ENCODE peak calls at places on chromosomes 3 and 15, in eight cellular contexts. One of them, this sample, is unnamed.

GRCh38 chr3:100189444-100189964 is 71.3 kb upstream of the TBC1D23 start:
- DNase-seq in WERI-Rb-1: no peak
- DNase-seq in H9: no peak
- DNase-seq in astrocyte: peak
- DNase-seq in body of pancreas: no peak
- DNase-seq in spleen: no peak
- DNase-seq in lower lobe of right lung: no peak
- DNase-seq in GM12865: no peak
- DNase-seq in this sample: no peak

GRCh38 chr3:46477145-46477544 is 12.4 kb upstream of the LTF start:
- DNase-seq in lower lobe of right lung: no peak
- DNase-seq in H9: peak
- DNase-seq in WERI-Rb-1: no peak
- DNase-seq in GM12865: no peak
- DNase-seq in spleen: no peak
- DNase-seq in astrocyte: no peak
- DNase-seq in body of pancreas: no peak
- DNase-seq in this sample: no peak

GRCh38 chr3:149575213-149575961 is 82.4 kb downstream of the WWTR1 start:
- DNase-seq in spleen: no peak
- DNase-seq in body of pancreas: no peak
- DNase-seq in lower lobe of right lung: no peak
- DNase-seq in GM12865: peak
- DNase-seq in astrocyte: peak
- DNase-seq in WERI-Rb-1: no peak
- DNase-seq in H9: no peak
- DNase-seq in this sample: no peak

GRCh38 chr15:80070840-80071239 is 11.4 kb downstream of the ZFAND6 start:
- DNase-seq in astrocyte: peak
- DNase-seq in WERI-Rb-1: no peak
- DNase-seq in spleen: no peak
- DNase-seq in H9: no peak
- DNase-seq in body of pancreas: no peak
- DNase-seq in GM12865: no peak
- DNase-seq in lower lobe of right lung: no peak
- DNase-seq in this sample: no peak

GRCh38 chr3:107892960-107893359 is 197.9 kb downstream of the CD47 start:
- DNase-seq in lower lobe of right lung: no peak
- DNase-seq in spleen: no peak
- DNase-seq in GM12865: no peak
- DNase-seq in WERI-Rb-1: no peak
- DNase-seq in body of pancreas: no peak
- DNase-seq in H9: no peak
- DNase-seq in astrocyte: no peak
- DNase-seq in this sample: no peak

GRCh38 chr15:97235285-97235985 is 725.1 kb upstream of the ARRDC4 start:
- DNase-seq in astrocyte: peak
- DNase-seq in GM12865: peak
- DNase-seq in lower lobe of right lung: no peak
- DNase-seq in body of pancreas: peak
- DNase-seq in H9: peak
- DNase-seq in spleen: no peak
- DNase-seq in WERI-Rb-1: peak
- DNase-seq in this sample: no peak

GRCh38 chr3:190566043-190566933 is 52.4 kb downstream of the IL1RAP start:
- DNase-seq in astrocyte: peak
- DNase-seq in body of pancreas: peak
- DNase-seq in WERI-Rb-1: peak
- DNase-seq in spleen: peak
- DNase-seq in GM12865: peak
- DNase-seq in lower lobe of right lung: peak
- DNase-seq in H9: no peak
- DNase-seq in this sample: peak

GRCh38 chr3:118354556-118354955 is 680.1 kb downstream of the IGSF11 start:
- DNase-seq in body of pancreas: no peak
- DNase-seq in astrocyte: no peak
- DNase-seq in H9: no peak
- DNase-seq in spleen: no peak
- DNase-seq in GM12865: no peak
- DNase-seq in lower lobe of right lung: no peak
- DNase-seq in WERI-Rb-1: no peak
- DNase-seq in this sample: no peak

GRCh38 chr3:15427182-15427880 is at the start of the genes EAF1 and METTL6:
- DNase-seq in astrocyte: peak
- DNase-seq in lower lobe of right lung: peak
- DNase-seq in spleen: peak
- DNase-seq in WERI-Rb-1: peak
- DNase-seq in GM12865: peak
- DNase-seq in body of pancreas: peak
- DNase-seq in H9: peak
- DNase-seq in this sample: peak

GRCh38 chr15:31977812-31978662 is 52.3 kb upstream of the CHRNA7 start:
- DNase-seq in spleen: peak
- DNase-seq in body of pancreas: peak
- DNase-seq in H9: peak
- DNase-seq in GM12865: peak
- DNase-seq in lower lobe of right lung: no peak
- DNase-seq in WERI-Rb-1: peak
- DNase-seq in astrocyte: no peak
- DNase-seq in this sample: peak

GRCh38 chr15:70355275-70355795 is 257.6 kb upstream of the TLE3 start:
- DNase-seq in WERI-Rb-1: no peak
- DNase-seq in body of pancreas: no peak
- DNase-seq in lower lobe of right lung: no peak
- DNase-seq in GM12865: peak
- DNase-seq in H9: no peak
- DNase-seq in astrocyte: no peak
- DNase-seq in spleen: no peak
- DNase-seq in this sample: no peak

GRCh38 chr3:171981271-171981605 is 58.1 kb upstream of the FNDC3B start:
- DNase-seq in body of pancreas: no peak
- DNase-seq in H9: no peak
- DNase-seq in astrocyte: no peak
- DNase-seq in spleen: no peak
- DNase-seq in lower lobe of right lung: no peak
- DNase-seq in WERI-Rb-1: no peak
- DNase-seq in GM12865: no peak
- DNase-seq in this sample: no peak

GRCh38 chr3:190585771-190586630 is 72.1 kb downstream of the IL1RAP start:
- DNase-seq in astrocyte: peak
- DNase-seq in GM12865: peak
- DNase-seq in body of pancreas: no peak
- DNase-seq in H9: peak
- DNase-seq in lower lobe of right lung: no peak
- DNase-seq in WERI-Rb-1: no peak
- DNase-seq in spleen: no peak
- DNase-seq in this sample: peak

GRCh38 chr15:29849716-29850115 is 27.4 kb upstream of the TJP1 start:
- DNase-seq in body of pancreas: no peak
- DNase-seq in astrocyte: no peak
- DNase-seq in WERI-Rb-1: no peak
- DNase-seq in GM12865: no peak
- DNase-seq in lower lobe of right lung: no peak
- DNase-seq in H9: no peak
- DNase-seq in spleen: no peak
- DNase-seq in this sample: no peak

GRCh38 chr15:88803241-88803919 is at the start of gene ACAN:
- DNase-seq in astrocyte: no peak
- DNase-seq in body of pancreas: no peak
- DNase-seq in H9: peak
- DNase-seq in GM12865: no peak
- DNase-seq in WERI-Rb-1: peak
- DNase-seq in lower lobe of right lung: no peak
- DNase-seq in spleen: no peak
- DNase-seq in this sample: no peak

GRCh38 chr3:23611737-23612295 is 193.9 kb upstream of the UBE2E1 start:
- DNase-seq in WERI-Rb-1: no peak
- DNase-seq in astrocyte: peak
- DNase-seq in body of pancreas: peak
- DNase-seq in H9: no peak
- DNase-seq in spleen: no peak
- DNase-seq in GM12865: peak
- DNase-seq in lower lobe of right lung: peak
- DNase-seq in this sample: no peak

GRCh38 chr3:144341461-144341860 is 369.8 kb downstream of the DIPK2A start:
- DNase-seq in H9: no peak
- DNase-seq in body of pancreas: no peak
- DNase-seq in spleen: no peak
- DNase-seq in WERI-Rb-1: no peak
- DNase-seq in GM12865: no peak
- DNase-seq in lower lobe of right lung: no peak
- DNase-seq in astrocyte: no peak
- DNase-seq in this sample: no peak

GRCh38 chr15:42087926-42088800 is 6.2 kb downstream of the PLA2G4D start:
- DNase-seq in body of pancreas: no peak
- DNase-seq in WERI-Rb-1: peak
- DNase-seq in H9: no peak
- DNase-seq in GM12865: no peak
- DNase-seq in astrocyte: no peak
- DNase-seq in lower lobe of right lung: no peak
- DNase-seq in spleen: no peak
- DNase-seq in this sample: peak

GRCh38 chr3:177676947-177677587 is 479.8 kb upstream of the TBL1XR1 start:
- DNase-seq in lower lobe of right lung: no peak
- DNase-seq in WERI-Rb-1: no peak
- DNase-seq in spleen: no peak
- DNase-seq in body of pancreas: peak
- DNase-seq in H9: no peak
- DNase-seq in GM12865: no peak
- DNase-seq in astrocyte: no peak
- DNase-seq in this sample: no peak

GRCh38 chr15:43487271-43487895 is 5.6 kb downstream of the TP53BP1 start:
- DNase-seq in GM12865: no peak
- DNase-seq in astrocyte: no peak
- DNase-seq in spleen: no peak
- DNase-seq in H9: no peak
- DNase-seq in WERI-Rb-1: no peak
- DNase-seq in body of pancreas: no peak
- DNase-seq in lower lobe of right lung: no peak
- DNase-seq in this sample: no peak

GRCh38 chr15:43488790-43489585 is 4.0 kb downstream of the TP53BP1 start:
- DNase-seq in GM12865: no peak
- DNase-seq in spleen: no peak
- DNase-seq in H9: no peak
- DNase-seq in body of pancreas: no peak
- DNase-seq in astrocyte: no peak
- DNase-seq in WERI-Rb-1: no peak
- DNase-seq in lower lobe of right lung: no peak
- DNase-seq in this sample: no peak

GRCh38 chr15:43484455-43484854 is 8.5 kb downstream of the TP53BP1 start:
- DNase-seq in GM12865: no peak
- DNase-seq in spleen: no peak
- DNase-seq in WERI-Rb-1: no peak
- DNase-seq in lower lobe of right lung: no peak
- DNase-seq in H9: no peak
- DNase-seq in body of pancreas: no peak
- DNase-seq in astrocyte: no peak
- DNase-seq in this sample: no peak

GRCh38 chr15:43483306-43484128 is 9.4 kb downstream of the TP53BP1 start:
- DNase-seq in body of pancreas: no peak
- DNase-seq in WERI-Rb-1: no peak
- DNase-seq in astrocyte: no peak
- DNase-seq in H9: no peak
- DNase-seq in lower lobe of right lung: no peak
- DNase-seq in GM12865: peak
- DNase-seq in spleen: no peak
- DNase-seq in this sample: no peak
- TF ChIP-seq CTCF in body of pancreas: peak
- TF ChIP-seq CTCF in WERI-Rb-1: peak
- TF ChIP-seq CTCF in astrocyte: peak
- TF ChIP-seq CTCF in H9: peak
- TF ChIP-seq CTCF in lower lobe of right lung: peak
- TF ChIP-seq CTCF in GM12865: peak
- TF ChIP-seq CTCF in spleen: peak
- TF ChIP-seq CTCF in this sample: peak

GRCh38 chr15:95565702-95566101 is 764.8 kb upstream of the NR2F2 start:
- DNase-seq in body of pancreas: no peak
- DNase-seq in astrocyte: no peak
- DNase-seq in H9: no peak
- DNase-seq in spleen: no peak
- DNase-seq in WERI-Rb-1: no peak
- DNase-seq in lower lobe of right lung: no peak
- DNase-seq in GM12865: no peak
- DNase-seq in this sample: no peak
- TF ChIP-seq CTCF in body of pancreas: no peak
- TF ChIP-seq CTCF in astrocyte: no peak
- TF ChIP-seq CTCF in H9: no peak
- TF ChIP-seq CTCF in spleen: no peak
- TF ChIP-seq CTCF in WERI-Rb-1: no peak
- TF ChIP-seq CTCF in lower lobe of right lung: no peak
- TF ChIP-seq CTCF in GM12865: no peak
- TF ChIP-seq CTCF in this sample: no peak

GRCh38 chr15:99981223-99981647 is 248.0 kb upstream of the LYSMD4 start:
- DNase-seq in lower lobe of right lung: no peak
- DNase-seq in WERI-Rb-1: peak
- DNase-seq in spleen: no peak
- DNase-seq in astrocyte: no peak
- DNase-seq in H9: no peak
- DNase-seq in GM12865: no peak
- DNase-seq in body of pancreas: no peak
- DNase-seq in this sample: no peak
- TF ChIP-seq CTCF in lower lobe of right lung: no peak
- TF ChIP-seq CTCF in WERI-Rb-1: peak
- TF ChIP-seq CTCF in spleen: no peak
- TF ChIP-seq CTCF in astrocyte: no peak
- TF ChIP-seq CTCF in H9: peak
- TF ChIP-seq CTCF in GM12865: no peak
- TF ChIP-seq CTCF in body of pancreas: no peak
- TF ChIP-seq CTCF in this sample: no peak

GRCh38 chr15:92079047-92079446 is 225.5 kb downstream of the SLCO3A1 start:
- DNase-seq in WERI-Rb-1: peak
- DNase-seq in body of pancreas: no peak
- DNase-seq in H9: no peak
- DNase-seq in spleen: no peak
- DNase-seq in GM12865: peak
- DNase-seq in astrocyte: no peak
- DNase-seq in lower lobe of right lung: no peak
- DNase-seq in this sample: no peak
- TF ChIP-seq CTCF in WERI-Rb-1: peak
- TF ChIP-seq CTCF in body of pancreas: no peak
- TF ChIP-seq CTCF in H9: peak
- TF ChIP-seq CTCF in spleen: no peak
- TF ChIP-seq CTCF in GM12865: peak
- TF ChIP-seq CTCF in astrocyte: peak
- TF ChIP-seq CTCF in lower lobe of right lung: peak
- TF ChIP-seq CTCF in this sample: no peak